ENCODE peak calls at places on chromosomes 7 and 10, in five cellular contexts. B, Q, Y, O and W are unnamed samples.

GRCh38 chr7:44891372-44891771 is 6.0 kb upstream of the PURB start:
- DNase-seq in B (no peak), Q (no peak), Y (no peak), O (no peak), W (no peak)

GRCh38 chr7:139901411-139901810 is 72.3 kb downstream of the TBXAS1 start:
- DNase-seq in B (no peak), Y (no peak), O (no peak), Q (no peak), W (no peak)

GRCh38 chr7:13628231-13629001 is 361.1 kb downstream of the ETV1 start:
- DNase-seq in Q (no peak), Y (no peak), O (no peak), B (no peak), W (no peak)

GRCh38 chr10:13056461-13057077 is 43.4 kb upstream of the OPTN start:
- DNase-seq in B (no peak), Y (peak), Q (no peak), O (no peak), W (no peak)

GRCh38 chr10:116098411-116099019 is 174.5 kb downstream of the GFRA1 start:
- DNase-seq in Q (no peak), O (no peak), Y (no peak), B (no peak), W (no peak)

GRCh38 chr7:45575501-45576248 is 1.5 kb downstream of the ADCY1 start:
- DNase-seq in O (no peak), Y (no peak), Q (no peak), B (no peak), W (no peak)

GRCh38 chr7:35519971-35520809 is 174.7 kb downstream of the HERPUD2 start:
- DNase-seq in Q (peak), B (peak), Y (peak), O (peak), W (peak)

GRCh38 chr7:5177060-5177459 is 13.0 kb upstream of the WIPI2 start:
- DNase-seq in Q (no peak), O (no peak), B (peak), Y (peak), W (peak)

GRCh38 chr10:114711487-114712250 is 53.6 kb upstream of the ABLIM1 start:
- DNase-seq in O (no peak), Q (no peak), B (no peak), Y (no peak), W (no peak)

GRCh38 chr10:132456881-132457280 is 59.9 kb downstream of the PWWP2B start:
- DNase-seq in O (no peak), Q (no peak), B (peak), Y (no peak), W (no peak)

GRCh38 chr10:5609952-5610616 is 56.3 kb downstream of the ASB13 start:
- DNase-seq in B (no peak), Q (no peak), Y (no peak), O (no peak), W (no peak)

GRCh38 chr7:41910916-41911315 is 208.0 kb upstream of the INHBA start:
- DNase-seq in Y (no peak), B (no peak), O (no peak), Q (no peak), W (no peak)

GRCh38 chr7:13060173-13060572 is 372.7 kb downstream of the ARL4A start:
- DNase-seq in B (no peak), O (no peak), Y (no peak), Q (no peak), W (no peak)

GRCh38 chr10:76444034-76444800 is 1012.8 kb downstream of the LRMDA start:
- DNase-seq in B (no peak), Y (no peak), O (no peak), Q (no peak), W (peak)

GRCh38 chr7:73556208-73557107 is 1.0 kb downstream of the BCL7B start:
- DNase-seq in B (no peak), O (no peak), Y (no peak), Q (no peak), W (no peak)

GRCh38 chr7:100088621-100089457 is at the start of gene COPS6:
- DNase-seq in Y (no peak), B (peak), O (peak), Q (peak), W (peak)

GRCh38 chr10:63642808-63643207 is 121.6 kb downstream of the REEP3 start:
- DNase-seq in O (no peak), Y (no peak), Q (no peak), B (no peak), W (no peak)

GRCh38 chr10:119205926-119206602 is 1.3 kb upstream of the GRK5 start:
- DNase-seq in Y (no peak), Q (no peak), O (no peak), B (peak), W (peak)

GRCh38 chr7:101978683-101979082 is 161.3 kb downstream of the CUX1 start:
- DNase-seq in O (no peak), Y (no peak), B (no peak), Q (no peak), W (no peak)

GRCh38 chr10:129845081-129845823 is 118.8 kb downstream of the EBF3 start:
- DNase-seq in Y (no peak), Q (no peak), O (no peak), B (no peak), W (no peak)

GRCh38 chr7:151339651-151340377 is 1.8 kb upstream of the NUB1 start:
- DNase-seq in Q (no peak), Y (no peak), O (no peak), B (no peak), W (no peak)

GRCh38 chr7:139619367-139619657 is 95.8 kb downstream of the CLEC2L start:
- DNase-seq in Q (no peak), O (no peak), Y (peak), B (no peak), W (no peak)

GRCh38 chr10:114311496-114312195 is 72.6 kb downstream of the VWA2 start:
- DNase-seq in Y (no peak), B (no peak), Q (no peak), O (no peak), W (no peak)

GRCh38 chr7:86454753-86455152 is 189.0 kb upstream of the GRM3 start:
- DNase-seq in Y (no peak), O (no peak), Q (no peak), B (no peak), W (no peak)

GRCh38 chr7:44258423-44258760 is 57.6 kb downstream of the YKT6 start:
- DNase-seq in Y (no peak), B (no peak), Q (no peak), O (no peak), W (no peak)

GRCh38 chr7:155227004-155227787 is 70.5 kb upstream of the INSIG1 start:
- DNase-seq in Q (no peak), B (no peak), Y (no peak), O (no peak), W (no peak)

GRCh38 chr7:148911626-148912025 is 27.5 kb upstream of the EZH2 start:
- DNase-seq in Q (no peak), Y (no peak), O (no peak), B (no peak), W (no peak)

GRCh38 chr10:86968994-86969355 is 693 bp downstream of the ADIRF start:
- DNase-seq in B (no peak), O (no peak), Y (no peak), Q (no peak), W (no peak)

DNA sequence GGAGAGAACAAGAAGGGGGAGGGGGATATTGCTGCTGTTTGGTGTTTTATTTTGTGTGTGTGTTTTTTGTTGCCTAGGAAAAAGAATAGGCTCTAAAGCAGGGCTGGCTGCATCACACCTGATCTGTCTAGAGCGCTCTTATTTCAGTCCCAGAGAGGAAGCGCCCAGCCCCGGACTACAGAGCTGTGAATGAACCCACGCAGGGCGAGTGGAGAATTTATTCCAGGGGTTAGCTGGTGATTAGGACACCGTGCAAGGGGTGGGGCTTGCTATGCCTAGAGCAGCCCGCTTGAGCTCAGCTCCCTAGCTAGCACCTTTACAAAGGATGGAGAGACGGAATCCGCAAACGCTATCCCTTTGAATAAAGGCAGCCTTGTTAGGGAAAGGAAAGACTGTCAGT is 642 bp upstream of the FAM13C start:
- DNase-seq in B (peak), Q (peak), Y (no peak), O (no peak), W (peak)
- H3K27ac ChIP-seq in B (no peak), Q (peak), Y (no peak), O (no peak), W (peak)

DNA sequence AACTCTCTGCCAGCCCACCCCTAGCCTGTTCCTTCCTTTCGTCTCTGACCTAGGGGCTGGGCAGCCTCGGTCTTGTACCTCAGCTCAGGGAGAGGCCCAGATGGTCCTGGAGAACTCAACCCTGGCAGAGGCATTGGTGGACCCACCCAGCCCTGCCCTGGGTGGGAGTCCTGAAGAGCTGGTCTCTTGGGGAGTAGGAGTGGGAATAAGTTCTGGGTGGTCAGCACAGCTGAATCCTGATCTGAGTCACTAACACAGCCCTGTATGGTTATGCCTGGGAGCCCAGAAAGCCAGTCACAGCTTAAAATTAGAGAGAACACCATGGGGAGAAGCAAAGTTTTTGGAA is 84.0 kb downstream of the SORBS1 start:
- DNase-seq in B (no peak), Y (no peak), Q (no peak), O (no peak), W (no peak)
- H3K27ac ChIP-seq in B (peak), Y (no peak), Q (no peak), O (no peak), W (peak)

DNA sequence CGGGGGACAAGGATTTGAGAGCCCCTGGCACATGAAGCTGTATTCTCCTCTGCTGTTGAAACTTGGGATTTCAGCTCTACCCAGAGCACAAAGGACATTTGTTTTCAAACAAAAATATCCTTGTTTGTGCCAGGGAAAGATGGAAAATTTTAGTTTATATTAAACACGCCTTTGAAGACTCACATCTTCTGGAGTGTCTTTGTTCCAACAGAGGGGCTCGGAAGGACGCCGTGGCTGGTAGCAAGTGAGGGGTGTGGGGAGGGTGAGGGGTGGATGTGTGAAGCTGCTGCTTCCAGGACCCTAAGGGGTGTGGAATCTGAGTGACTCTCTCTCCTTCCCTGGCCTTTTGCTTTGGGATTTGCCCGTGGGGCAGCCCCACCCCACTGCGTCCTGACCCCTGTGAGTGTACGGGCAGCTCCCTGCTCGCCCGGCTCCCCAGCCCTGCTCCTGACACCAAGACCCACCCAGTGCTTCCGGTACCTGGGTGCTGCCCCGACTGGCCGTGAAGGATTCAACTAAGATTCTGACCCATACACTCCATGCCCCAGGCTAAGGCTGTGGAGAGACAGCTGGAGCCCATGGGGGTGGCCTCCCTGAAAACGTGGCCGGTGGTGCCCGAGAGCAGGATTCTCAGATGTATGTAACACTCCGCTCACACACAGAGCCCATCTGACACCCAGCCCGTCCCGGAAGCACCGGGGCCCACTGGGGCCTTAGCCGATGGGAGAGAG is 59.6 kb downstream of the ZRANB1 start:
- DNase-seq in Q (no peak), B (no peak), O (peak), Y (no peak), W (no peak)
- H3K27ac ChIP-seq in Q (peak), B (peak), O (no peak), Y (peak), W (peak)

GRCh38 chr7:111357691-111358090 is 204.6 kb downstream of the IMMP2L start:
- DNase-seq in B (no peak), Y (no peak), O (no peak), Q (no peak), W (no peak)

GRCh38 chr7:111363099-111363498 is 199.2 kb downstream of the IMMP2L start:
- DNase-seq in O (no peak), B (no peak), Y (no peak), Q (no peak), W (no peak)

GRCh38 chr7:111364413-111364812 is 197.9 kb downstream of the IMMP2L start:
- DNase-seq in Q (no peak), O (no peak), Y (peak), B (no peak), W (no peak)

GRCh38 chr7:111358915-111359314 is 203.4 kb downstream of the IMMP2L start:
- DNase-seq in Y (no peak), O (no peak), B (no peak), Q (no peak), W (no peak)

GRCh38 chr7:111362660-111363059 is 199.6 kb downstream of the IMMP2L start:
- DNase-seq in Y (no peak), Q (peak), B (no peak), O (no peak), W (no peak)
- H3K27ac ChIP-seq in Y (no peak), Q (no peak), B (no peak), O (no peak), W (no peak)

GRCh38 chr10:22807238-22807637 is 92.9 kb upstream of the PIP4K2A start:
- DNase-seq in Q (no peak), Y (no peak), B (no peak), O (no peak), W (no peak)

GRCh38 chr10:22803201-22803895 is 89.0 kb upstream of the PIP4K2A start:
- DNase-seq in O (no peak), B (no peak), Q (no peak), Y (no peak), W (no peak)

GRCh38 chr10:22810643-22811254 is 96.4 kb upstream of the PIP4K2A start:
- DNase-seq in Y (no peak), Q (peak), B (no peak), O (no peak), W (no peak)

GRCh38 chr10:22801759-22802158 is 87.4 kb upstream of the PIP4K2A start:
- DNase-seq in B (no peak), Y (no peak), O (no peak), Q (no peak), W (no peak)

GRCh38 chr10:22805304-22805703 is 90.9 kb upstream of the PIP4K2A start:
- DNase-seq in Y (no peak), B (no peak), O (no peak), Q (no peak), W (no peak)
- H3K27ac ChIP-seq in Y (no peak), B (no peak), O (no peak), Q (no peak), W (peak)

DNA sequence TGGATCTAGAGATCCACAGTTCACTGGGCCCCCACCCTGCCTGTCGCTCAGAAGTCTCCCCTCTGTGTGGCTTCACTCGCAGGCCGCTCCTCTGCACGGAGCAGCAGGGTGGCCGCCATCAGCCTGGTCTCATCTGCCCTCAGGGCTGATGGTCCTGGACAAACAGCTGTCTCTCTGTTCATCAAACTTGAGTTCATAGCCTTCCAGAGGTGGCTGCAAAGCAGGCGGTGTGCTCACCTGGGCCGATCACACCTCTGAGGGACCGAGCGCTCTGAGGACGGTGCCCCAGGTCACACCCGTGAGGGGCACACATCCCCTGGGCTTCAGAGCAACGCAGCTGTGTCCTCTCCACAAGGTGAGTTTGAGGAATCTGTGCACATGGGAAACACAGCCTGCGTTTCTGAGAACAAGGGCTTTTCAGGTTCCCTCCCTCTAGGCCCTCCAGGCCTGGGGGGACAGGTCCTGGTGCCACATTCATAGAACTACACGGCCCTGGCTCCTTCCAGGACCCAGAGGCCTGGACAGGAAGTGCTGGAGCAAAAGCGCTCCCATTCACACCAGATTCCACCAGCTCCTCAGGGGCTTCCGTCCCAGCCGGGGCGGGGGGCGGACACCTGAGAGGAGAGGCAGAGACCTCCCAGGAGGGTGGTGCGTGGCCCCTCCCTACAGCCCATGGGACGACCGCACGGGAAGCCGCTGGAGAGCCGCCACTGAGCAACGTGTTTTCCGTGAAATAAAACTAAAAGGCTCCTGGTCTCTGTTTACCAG is 31.2 kb upstream of the FAM20C start:
- DNase-seq in Q (no peak), O (no peak), Y (no peak), B (no peak), W (no peak)
- H3K27ac ChIP-seq in Q (no peak), O (no peak), Y (no peak), B (no peak), W (no peak)

GRCh38 chr10:121098231-121098630 is 247.1 kb downstream of the WDR11 start:
- DNase-seq in B (no peak), Q (no peak), O (no peak), Y (no peak), W (no peak)

GRCh38 chr10:121104476-121105111 is 253.4 kb downstream of the WDR11 start:
- DNase-seq in Y (no peak), O (no peak), B (no peak), Q (no peak), W (no peak)

GRCh38 chr10:121096617-121097431 is 245.7 kb downstream of the WDR11 start:
- DNase-seq in O (no peak), B (no peak), Y (no peak), Q (no peak), W (no peak)

GRCh38 chr10:121099601-121100000 is 248.4 kb downstream of the WDR11 start:
- DNase-seq in Y (no peak), O (no peak), B (no peak), Q (no peak), W (no peak)
- H3K27ac ChIP-seq in Y (no peak), O (no peak), B (no peak), Q (no peak), W (no peak)